ENCODE peak calls at places on chromosome 2, in ten cellular contexts. P is glutamatergic neuron, B is esophagus squamous epithelium, D is transverse colon, A is neural crest cell, T is NB4, K is Peyer's patch, O is left ventricle myocardium inferior, X is breast epithelium, W is heart right ventricle. R is an unnamed sample.

GRCh38 chr2:188117706-188118105 is 174.0 kb upstream of the GULP1 start:
- DNase-seq in O (no peak), P (no peak), W (no peak), T (no peak), X (no peak), B (no peak), A (no peak), K (no peak), D (no peak), R (no peak)

GRCh38 chr2:127525692-127526141 is 572 bp downstream of the IWS1 start:
- DNase-seq in A (no peak), X (no peak), P (peak; percentile 69), B (no peak), W (no peak), T (peak; percentile 76), K (no peak), O (no peak), D (no peak), R (peak; percentile 51)

GRCh38 chr2:70966681-70967080 is 11.7 kb upstream of the ANKRD53 start:
- DNase-seq in B (no peak), X (no peak), K (no peak), P (no peak), T (no peak), D (no peak), O (no peak), W (no peak), A (no peak), R (no peak)

GRCh38 chr2:102147935-102148334 is 5.4 kb downstream of the IL1R1 start:
- DNase-seq in K (no peak), B (no peak), D (no peak), O (no peak), W (no peak), A (no peak), T (peak; percentile 40), P (no peak), X (no peak), R (no peak)

GRCh38 chr2:168633895-168634294 is 168.5 kb upstream of the NOSTRIN start:
- DNase-seq in O (no peak), A (no peak), T (no peak), D (no peak), P (no peak), K (no peak), X (no peak), B (no peak), W (no peak), R (no peak)

GRCh38 chr2:167335627-167336026 is 447.3 kb downstream of the XIRP2 start:
- DNase-seq in P (no peak), T (no peak), O (no peak), A (no peak), B (no peak), W (no peak), K (no peak), D (no peak), X (no peak), R (peak; percentile 12)

GRCh38 chr2:37781028-37781427 is 109.6 kb upstream of the CDC42EP3 start:
- DNase-seq in K (no peak), P (no peak), W (no peak), D (no peak), O (no peak), T (peak; percentile 38), A (no peak), B (no peak), X (no peak), R (peak; percentile 55)

GRCh38 chr2:213991454-213992108 is 419.3 kb upstream of the VWC2L start:
- DNase-seq in D (no peak), T (no peak), O (no peak), W (no peak), A (no peak), X (no peak), B (no peak), K (no peak), P (no peak), R (peak; percentile 4)

GRCh38 chr2:132416080-132416911 is at the start of gene GPR39:
- DNase-seq in X (peak; percentile 56), P (peak; percentile 63), D (peak; percentile 94), O (peak; percentile 38), B (peak; percentile 9), K (peak; percentile 92), W (peak; percentile 37), T (no peak), A (peak; percentile 32), R (peak; percentile 98)

GRCh38 chr2:185142677-185143076 is 544.3 kb downstream of the ZNF804A start:
- DNase-seq in K (no peak), T (no peak), P (no peak), D (no peak), W (no peak), O (no peak), A (no peak), X (no peak), B (no peak), R (no peak)

GRCh38 chr2:173151671-173152398 is 76.2 kb downstream of the MAP3K20 start:
- DNase-seq in D (no peak), P (no peak), O (no peak), W (no peak), K (no peak), T (peak; percentile 73), B (no peak), A (no peak), X (no peak), R (peak; percentile 92)

GRCh38 chr2:201411421-201411820 is 39.8 kb downstream of the TRAK2 start:
- DNase-seq in D (no peak), A (no peak), O (no peak), B (no peak), W (no peak), T (no peak), X (no peak), K (no peak), P (no peak), R (no peak)

GRCh38 chr2:128970332-128971116 is 651.9 kb upstream of the HS6ST1 start:
- DNase-seq in D (no peak), P (no peak), T (no peak), X (no peak), O (no peak), W (no peak), A (no peak), K (no peak), B (no peak), R (no peak)
- TF ChIP-seq CTCF in D (no peak), P (no peak), T (no peak), X (no peak), O (no peak), W (no peak), A (no peak), K (no peak), B (no peak), R (no peak)

GRCh38 chr2:88950010-88950409 is 258.5 kb downstream of the RPIA start:
- DNase-seq in T (peak; percentile 42), D (no peak), O (no peak), B (no peak), W (no peak), P (no peak), A (no peak), K (no peak), X (no peak), R (peak; percentile 23)
- TF ChIP-seq CTCF in T (peak; percentile 44), D (no peak), O (peak; percentile 55), B (no peak), W (no peak), P (peak; percentile 36), A (no peak), K (no peak), X (no peak), R (peak; percentile 30)

DNA sequence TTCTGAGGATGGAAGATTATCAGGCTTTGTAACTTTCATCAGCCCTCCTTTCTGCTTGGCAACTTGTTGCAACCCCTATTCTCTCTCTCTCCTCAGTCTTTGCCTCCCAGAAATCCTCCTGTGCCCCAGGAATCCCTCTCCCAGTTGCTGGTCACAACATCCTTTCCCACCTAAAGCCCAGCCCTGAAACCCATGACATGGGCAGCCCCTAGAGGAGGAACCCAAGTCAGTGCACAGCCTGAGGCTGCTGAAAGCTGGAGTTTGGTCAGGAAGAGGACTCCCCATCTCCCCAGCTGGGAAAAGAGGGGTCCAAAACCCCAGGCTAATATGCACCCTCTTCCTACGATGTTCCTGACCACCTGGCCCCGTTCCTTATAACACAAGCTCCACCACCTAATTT is 29.5 kb downstream of the PKDCC start:
- DNase-seq in K (no peak), P (no peak), B (no peak), D (no peak), T (no peak), X (no peak), O (no peak), W (no peak), A (no peak), R (no peak)
- TF ChIP-seq CTCF in K (no peak), P (no peak), B (no peak), D (no peak), T (peak; percentile 15), X (no peak), O (peak; percentile 46), W (no peak), A (no peak), R (no peak)

GRCh38 chr2:74197983-74198460 is 393 bp upstream of the MTHFD2 start:
- DNase-seq in A (no peak), T (no peak), K (no peak), O (no peak), P (no peak), B (no peak), W (no peak), X (no peak), D (no peak), R (no peak)

GRCh38 chr2:74198461-74199274 is at the start of gene MTHFD2:
- DNase-seq in D (peak; percentile 94), A (peak; percentile 96), O (peak; percentile 92), W (peak; percentile 90), X (peak; percentile 92), K (peak; percentile 97), B (peak; percentile 57), P (peak; percentile 98), T (peak; percentile 99), R (peak; percentile 99)

GRCh38 chr2:74201196-74201595 is 2.8 kb downstream of the MTHFD2 start:
- DNase-seq in B (no peak), K (no peak), X (no peak), D (no peak), W (no peak), P (no peak), T (no peak), A (no peak), O (no peak), R (no peak)

GRCh38 chr2:74199871-74200305 is 1.5 kb downstream of the MTHFD2 start:
- DNase-seq in A (no peak), B (no peak), D (no peak), W (no peak), K (no peak), X (no peak), T (peak; percentile 56), P (no peak), O (no peak), R (no peak)

GRCh38 chr2:74199275-74199701 is 873 bp downstream of the MTHFD2 start:
- DNase-seq in T (no peak), K (no peak), O (no peak), B (no peak), D (no peak), X (peak; percentile 59), W (no peak), P (no peak), A (no peak), R (no peak)
- TF ChIP-seq CTCF in T (no peak), K (no peak), O (no peak), B (no peak), D (no peak), X (no peak), W (no peak), P (peak; percentile 30), A (no peak), R (no peak)

GRCh38 chr2:55063713-55064323 is 13.6 kb upstream of the RTN4 start:
- DNase-seq in X (no peak), W (no peak), O (no peak), D (peak; percentile 19), K (no peak), B (no peak), P (no peak), A (no peak), T (peak; percentile 44), R (no peak)
- TF ChIP-seq CTCF in X (no peak), W (no peak), O (peak; percentile 17), D (no peak), K (no peak), B (no peak), P (no peak), A (no peak), T (peak; percentile 34), R (peak; percentile 17)

R was measured in MCF 10A.